ENCODE peak calls at places on chromosomes 2 and 18, in six cellular contexts. One of them, this sample, is unnamed.
A peak's percentile ranks its signal among the peaks of the same experiment; 100 is the strongest.

GRCh38 chr2:12856934-12857660 is 140.4 kb downstream of the TRIB2 start:
- DNase-seq in IMR-90: peak; percentile 75
- DNase-seq in heart right ventricle: no peak
- DNase-seq in aorta: no peak
- DNase-seq in NT2/D1: no peak
- DNase-seq in fibroblast of lung: peak; percentile 95
- DNase-seq in this sample: no peak

GRCh38 chr18:9643549-9643948 is 29.2 kb upstream of the PPP4R1 start:
- DNase-seq in fibroblast of lung: peak; percentile 98
- DNase-seq in NT2/D1: peak; percentile 78
- DNase-seq in IMR-90: peak; percentile 97
- DNase-seq in aorta: no peak
- DNase-seq in heart right ventricle: peak; percentile 40
- DNase-seq in this sample: no peak

GRCh38 chr2:10405441-10405840 is 42.7 kb downstream of the ODC1 start:
- DNase-seq in heart right ventricle: no peak
- DNase-seq in aorta: peak; percentile 93
- DNase-seq in NT2/D1: no peak
- DNase-seq in fibroblast of lung: peak; percentile 96
- DNase-seq in IMR-90: peak; percentile 95
- DNase-seq in this sample: peak; percentile 68

GRCh38 chr2:148660999-148661398 is 16.4 kb downstream of the EPC2 start:
- DNase-seq in heart right ventricle: no peak
- DNase-seq in fibroblast of lung: peak; percentile 55
- DNase-seq in NT2/D1: no peak
- DNase-seq in aorta: no peak
- DNase-seq in IMR-90: peak; percentile 20
- DNase-seq in this sample: no peak

GRCh38 chr2:189210250-189211075 is 30.9 kb upstream of the COL5A2 start:
- DNase-seq in heart right ventricle: peak; percentile 43
- DNase-seq in fibroblast of lung: peak; percentile 97
- DNase-seq in NT2/D1: no peak
- DNase-seq in aorta: peak; percentile 80
- DNase-seq in IMR-90: peak; percentile 98
- DNase-seq in this sample: peak; percentile 51

GRCh38 chr2:143730155-143730949 is 601.1 kb downstream of the ARHGAP15 start:
- DNase-seq in NT2/D1: no peak
- DNase-seq in IMR-90: peak; percentile 22
- DNase-seq in heart right ventricle: no peak
- DNase-seq in aorta: no peak
- DNase-seq in fibroblast of lung: peak; percentile 20
- DNase-seq in this sample: no peak

GRCh38 chr18:32735781-32736180 is 37.0 kb downstream of the KLHL14 start:
- DNase-seq in fibroblast of lung: peak; percentile 88
- DNase-seq in NT2/D1: no peak
- DNase-seq in heart right ventricle: no peak
- DNase-seq in aorta: no peak
- DNase-seq in IMR-90: peak; percentile 24
- DNase-seq in this sample: no peak

GRCh38 chr2:154403242-154403790 is 295.2 kb upstream of the KCNJ3 start:
- DNase-seq in aorta: no peak
- DNase-seq in IMR-90: no peak
- DNase-seq in fibroblast of lung: no peak
- DNase-seq in heart right ventricle: no peak
- DNase-seq in NT2/D1: no peak
- DNase-seq in this sample: no peak

GRCh38 chr2:10385933-10386773 is 62.0 kb downstream of the ODC1 start:
- DNase-seq in NT2/D1: no peak
- DNase-seq in fibroblast of lung: peak; percentile 76
- DNase-seq in IMR-90: peak; percentile 75
- DNase-seq in aorta: peak; percentile 71
- DNase-seq in heart right ventricle: no peak
- DNase-seq in this sample: no peak

GRCh38 chr2:197209742-197210408 is 100.7 kb downstream of the ANKRD44 start:
- DNase-seq in aorta: no peak
- DNase-seq in NT2/D1: no peak
- DNase-seq in fibroblast of lung: peak; percentile 88
- DNase-seq in heart right ventricle: no peak
- DNase-seq in IMR-90: no peak
- DNase-seq in this sample: no peak

GRCh38 chr2:206004004-206004693 is 81.8 kb downstream of the INO80D start:
- DNase-seq in fibroblast of lung: no peak
- DNase-seq in aorta: no peak
- DNase-seq in NT2/D1: peak; percentile 46
- DNase-seq in IMR-90: peak; percentile 18
- DNase-seq in heart right ventricle: no peak
- DNase-seq in this sample: no peak

GRCh38 chr2:26001743-26002341 is 19.5 kb upstream of the KIF3C start:
- DNase-seq in heart right ventricle: peak; percentile 69
- DNase-seq in NT2/D1: no peak
- DNase-seq in IMR-90: peak; percentile 41
- DNase-seq in fibroblast of lung: peak; percentile 54
- DNase-seq in aorta: peak; percentile 89
- DNase-seq in this sample: peak; percentile 92

GRCh38 chr18:31424383-31424988 is 23.1 kb upstream of the DSG3 start:
- DNase-seq in aorta: no peak
- DNase-seq in fibroblast of lung: peak; percentile 61
- DNase-seq in heart right ventricle: no peak
- DNase-seq in IMR-90: peak; percentile 20
- DNase-seq in NT2/D1: peak; percentile 18
- DNase-seq in this sample: no peak

GRCh38 chr2:128550389-128550788 is 231.7 kb upstream of the HS6ST1 start:
- DNase-seq in heart right ventricle: no peak
- DNase-seq in aorta: no peak
- DNase-seq in NT2/D1: no peak
- DNase-seq in IMR-90: no peak
- DNase-seq in fibroblast of lung: no peak
- DNase-seq in this sample: no peak

GRCh38 chr2:38192976-38193375 is 117.0 kb upstream of the CYP1B1 start:
- DNase-seq in aorta: no peak
- DNase-seq in IMR-90: no peak
- DNase-seq in NT2/D1: peak; percentile 46
- DNase-seq in fibroblast of lung: no peak
- DNase-seq in heart right ventricle: no peak
- DNase-seq in this sample: no peak

GRCh38 chr2:39243469-39244123 is at the start of gene CDKL4:
- DNase-seq in IMR-90: no peak
- DNase-seq in fibroblast of lung: peak; percentile 6
- DNase-seq in NT2/D1: no peak
- DNase-seq in aorta: no peak
- DNase-seq in heart right ventricle: no peak
- DNase-seq in this sample: peak; percentile 21

GRCh38 chr2:62195421-62196277 is at the start of gene B3GNT2:
- DNase-seq in heart right ventricle: peak; percentile 86
- DNase-seq in IMR-90: peak; percentile 57
- DNase-seq in fibroblast of lung: peak; percentile 67
- DNase-seq in NT2/D1: peak; percentile 46
- DNase-seq in aorta: peak; percentile 94
- DNase-seq in this sample: peak; percentile 95

GRCh38 chr2:66578067-66578852 is 143.3 kb downstream of the MEIS1 start:
- DNase-seq in fibroblast of lung: no peak
- DNase-seq in heart right ventricle: no peak
- DNase-seq in aorta: peak; percentile 75
- DNase-seq in IMR-90: peak; percentile 76
- DNase-seq in NT2/D1: no peak
- DNase-seq in this sample: no peak

GRCh38 chr2:173136067-173136466 is 60.4 kb downstream of the MAP3K20 start:
- DNase-seq in aorta: no peak
- DNase-seq in fibroblast of lung: no peak
- DNase-seq in IMR-90: no peak
- DNase-seq in NT2/D1: no peak
- DNase-seq in heart right ventricle: no peak
- DNase-seq in this sample: no peak

GRCh38 chr2:194602750-194603149 is 1054.3 kb upstream of the SLC39A10 start:
- DNase-seq in aorta: no peak
- DNase-seq in IMR-90: no peak
- DNase-seq in NT2/D1: no peak
- DNase-seq in fibroblast of lung: no peak
- DNase-seq in heart right ventricle: no peak
- DNase-seq in this sample: no peak

GRCh38 chr2:61707984-61708852 is 145.6 kb downstream of the FAM161A start:
- DNase-seq in aorta: no peak
- DNase-seq in fibroblast of lung: peak; percentile 62
- DNase-seq in IMR-90: peak; percentile 83
- DNase-seq in heart right ventricle: no peak
- DNase-seq in NT2/D1: no peak
- DNase-seq in this sample: no peak

GRCh38 chr2:46268986-46269385 is 28.2 kb upstream of the EPAS1 start:
- DNase-seq in fibroblast of lung: peak; percentile 85
- DNase-seq in NT2/D1: no peak
- DNase-seq in IMR-90: peak; percentile 28
- DNase-seq in aorta: no peak
- DNase-seq in heart right ventricle: no peak
- DNase-seq in this sample: no peak

GRCh38 chr2:27494944-27495554 is at the start of gene FNDC4:
- DNase-seq in NT2/D1: no peak
- DNase-seq in aorta: peak; percentile 82
- DNase-seq in IMR-90: no peak
- DNase-seq in heart right ventricle: peak; percentile 17
- DNase-seq in fibroblast of lung: peak; percentile 18
- DNase-seq in this sample: peak; percentile 68

GRCh38 chr18:62500966-62501591 is 21.7 kb upstream of the ZCCHC2 start:
- DNase-seq in NT2/D1: no peak
- DNase-seq in heart right ventricle: no peak
- DNase-seq in IMR-90: no peak
- DNase-seq in fibroblast of lung: no peak
- DNase-seq in aorta: no peak
- DNase-seq in this sample: no peak

GRCh38 chr18:62509779-62510178 is 13.0 kb upstream of the ZCCHC2 start:
- DNase-seq in fibroblast of lung: no peak
- DNase-seq in aorta: no peak
- DNase-seq in IMR-90: no peak
- DNase-seq in NT2/D1: no peak
- DNase-seq in heart right ventricle: no peak
- DNase-seq in this sample: no peak

GRCh38 chr18:62510744-62511143 is 12.1 kb upstream of the ZCCHC2 start:
- DNase-seq in heart right ventricle: no peak
- DNase-seq in fibroblast of lung: no peak
- DNase-seq in IMR-90: no peak
- DNase-seq in NT2/D1: no peak
- DNase-seq in aorta: no peak
- DNase-seq in this sample: no peak

GRCh38 chr18:62505669-62506494 is 16.9 kb upstream of the ZCCHC2 start:
- DNase-seq in aorta: no peak
- DNase-seq in IMR-90: no peak
- DNase-seq in NT2/D1: no peak
- DNase-seq in heart right ventricle: no peak
- DNase-seq in fibroblast of lung: no peak
- DNase-seq in this sample: no peak

GRCh38 chr18:62506495-62507143 is 16.2 kb upstream of the ZCCHC2 start:
- DNase-seq in NT2/D1: no peak
- DNase-seq in heart right ventricle: no peak
- DNase-seq in IMR-90: no peak
- DNase-seq in fibroblast of lung: no peak
- DNase-seq in aorta: no peak
- DNase-seq in this sample: no peak
- H3K4me3 ChIP-seq in NT2/D1: no peak overlapping the region
- H3K4me3 ChIP-seq in heart right ventricle: peak overlapping the region; percentile 54
- H3K4me3 ChIP-seq in IMR-90: peak overlapping the region; percentile 7
- H3K4me3 ChIP-seq in fibroblast of lung: peak overlapping the region; percentile 11
- H3K4me3 ChIP-seq in aorta: no peak overlapping the region
- H3K4me3 ChIP-seq in this sample: peak overlapping the region; percentile 56

GRCh38 chr2:136207030-136207623 is 89.2 kb upstream of the CXCR4 start:
- DNase-seq in fibroblast of lung: no peak
- DNase-seq in IMR-90: no peak
- DNase-seq in aorta: no peak
- DNase-seq in heart right ventricle: no peak
- DNase-seq in NT2/D1: no peak
- DNase-seq in this sample: no peak

GRCh38 chr2:136206613-136207012 is 88.7 kb upstream of the CXCR4 start:
- DNase-seq in NT2/D1: no peak
- DNase-seq in fibroblast of lung: no peak
- DNase-seq in IMR-90: no peak
- DNase-seq in aorta: no peak
- DNase-seq in heart right ventricle: no peak
- DNase-seq in this sample: no peak

GRCh38 chr2:136204959-136205358 is 87.0 kb upstream of the CXCR4 start:
- DNase-seq in heart right ventricle: no peak
- DNase-seq in IMR-90: no peak
- DNase-seq in fibroblast of lung: no peak
- DNase-seq in aorta: no peak
- DNase-seq in NT2/D1: no peak
- DNase-seq in this sample: no peak

GRCh38 chr2:136207665-136208064 is 89.7 kb upstream of the CXCR4 start:
- DNase-seq in heart right ventricle: no peak
- DNase-seq in fibroblast of lung: no peak
- DNase-seq in aorta: no peak
- DNase-seq in NT2/D1: no peak
- DNase-seq in IMR-90: no peak
- DNase-seq in this sample: no peak

DNA sequence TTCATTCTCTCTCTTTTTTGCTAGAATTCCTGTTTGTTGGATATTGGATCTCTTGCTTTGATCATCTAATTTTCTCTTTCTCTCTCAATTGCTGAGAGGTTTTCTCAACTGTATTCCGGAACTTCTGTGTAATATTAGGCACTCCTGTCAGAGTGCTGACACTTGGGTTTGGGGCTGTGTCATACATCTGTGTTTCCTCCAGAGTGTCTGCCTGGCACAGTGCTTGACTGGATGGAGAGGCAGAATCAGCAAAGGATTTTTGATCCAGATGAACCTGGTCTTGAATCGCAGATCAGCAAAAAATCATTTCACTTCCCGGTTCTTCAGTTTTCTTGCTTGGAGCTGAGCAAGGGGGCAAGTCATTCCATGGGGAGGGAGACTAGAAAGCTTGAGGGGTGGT is 87.7 kb upstream of the CXCR4 start:
- DNase-seq in fibroblast of lung: no peak
- DNase-seq in aorta: no peak
- DNase-seq in heart right ventricle: no peak
- DNase-seq in NT2/D1: no peak
- DNase-seq in IMR-90: no peak
- DNase-seq in this sample: no peak
- H3K9me3 ChIP-seq in fibroblast of lung: no peaks in the 10 kb centered on the region
- H3K9me3 ChIP-seq in aorta: peaks cover 1% of the 10 kb centered on the region
- H3K9me3 ChIP-seq in heart right ventricle: peaks cover 20% of the 10 kb centered on the region
- H3K9me3 ChIP-seq in NT2/D1: peaks cover 16% of the 10 kb centered on the region
- H3K9me3 ChIP-seq in IMR-90: no peaks in the 10 kb centered on the region
- H3K9me3 ChIP-seq in this sample: peaks cover 2% of the 10 kb centered on the region

GRCh38 chr2:230827774-230828271 is 36.9 kb upstream of the ITM2C start:
- DNase-seq in fibroblast of lung: no peak
- DNase-seq in NT2/D1: no peak
- DNase-seq in IMR-90: no peak
- DNase-seq in aorta: no peak
- DNase-seq in heart right ventricle: no peak
- DNase-seq in this sample: no peak
- H3K4me3 ChIP-seq in fibroblast of lung: no peak overlapping the region
- H3K4me3 ChIP-seq in NT2/D1: no peak overlapping the region
- H3K4me3 ChIP-seq in IMR-90: no peak overlapping the region
- H3K4me3 ChIP-seq in aorta: no peak overlapping the region
- H3K4me3 ChIP-seq in heart right ventricle: peak overlapping the region; percentile 56
- H3K4me3 ChIP-seq in this sample: peak overlapping the region; percentile 39

DNA sequence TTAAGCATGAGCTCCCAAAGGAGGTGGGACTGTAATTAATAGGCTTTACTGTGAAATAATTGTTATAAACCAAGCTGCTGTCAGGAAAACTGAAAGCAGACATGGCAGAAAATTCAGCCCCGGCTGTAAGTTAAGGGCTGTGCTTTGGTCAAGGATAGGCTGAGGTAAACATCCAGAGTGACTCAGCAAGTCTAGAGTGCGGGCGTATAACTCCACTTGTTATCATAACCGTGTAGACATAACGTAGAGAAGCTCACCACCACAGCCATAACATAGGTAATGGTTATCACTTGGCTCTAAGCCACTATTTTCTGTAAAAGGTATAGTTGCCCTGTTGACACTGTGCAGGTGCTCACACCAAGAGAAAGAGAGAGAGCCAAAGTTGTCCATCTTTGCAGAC is 316.8 kb downstream of the DCDC2C start:
- DNase-seq in aorta: no peak
- DNase-seq in heart right ventricle: no peak
- DNase-seq in IMR-90: no peak
- DNase-seq in fibroblast of lung: no peak
- DNase-seq in NT2/D1: no peak
- DNase-seq in this sample: no peak
- H3K9me3 ChIP-seq in aorta: peaks cover 1% of the 10 kb centered on the region
- H3K9me3 ChIP-seq in heart right ventricle: peaks cover 23% of the 10 kb centered on the region
- H3K9me3 ChIP-seq in IMR-90: peaks cover 35% of the 10 kb centered on the region
- H3K9me3 ChIP-seq in fibroblast of lung: no peaks in the 10 kb centered on the region
- H3K9me3 ChIP-seq in NT2/D1: peaks cover 26% of the 10 kb centered on the region
- H3K9me3 ChIP-seq in this sample: no peaks in the 10 kb centered on the region